ENCODE peak calls at places on chromosome 1, in ten cellular contexts. G is neuronal stem cell; W is left lung; A is tibial artery; H is H9; V is CD8-positive, alpha-beta T cell; Z is fibroblast of lung; O is aorta; R is mammary epithelial cell; J is breast epithelium. K is an unnamed sample.
A peak's percentile ranks its signal among the peaks of the same experiment; 100 is the strongest.

GRCh38 chr1:21553116-21553926 is 44.1 kb downstream of the ALPL start:
- DNase-seq in G (no peak), W (no peak), A (no peak), H (peak; percentile 41), V (no peak), Z (peak; percentile 74), O (no peak), R (peak; percentile 18), J (no peak), K (peak; percentile 80)

GRCh38 chr1:16120940-16121410 is 34.9 kb downstream of the EPHA2 start:
- DNase-seq in G (no peak), W (peak; percentile 2), A (no peak), H (no peak), V (no peak), Z (no peak), O (no peak), R (no peak), J (no peak), K (no peak)

GRCh38 chr1:8742022-8742924 is 75.2 kb downstream of the RERE start:
- DNase-seq in G (no peak), W (no peak), A (no peak), H (no peak), V (no peak), Z (no peak), O (no peak), R (no peak), J (no peak), K (no peak)

GRCh38 chr1:64938991-64939390 is 27.4 kb downstream of the JAK1 start:
- DNase-seq in G (no peak), W (no peak), A (no peak), H (no peak), V (no peak), Z (no peak), O (no peak), R (no peak), J (no peak), K (no peak)

GRCh38 chr1:169371400-169371799 is 3.4 kb downstream of the BLZF1 start:
- DNase-seq in G (no peak), W (no peak), A (no peak), H (no peak), V (no peak), Z (no peak), O (no peak), R (no peak), J (no peak), K (no peak)

GRCh38 chr1:74505133-74505532 is 7.3 kb downstream of the LRRC53 start:
- DNase-seq in G (peak; percentile 58), W (no peak), A (no peak), H (peak; percentile 53), V (no peak), Z (no peak), O (no peak), R (peak; percentile 7), J (no peak), K (no peak)

GRCh38 chr1:4634156-4634792 is 20.1 kb upstream of the AJAP1 start:
- DNase-seq in G (no peak), W (no peak), A (no peak), H (no peak), V (no peak), Z (no peak), O (no peak), R (no peak), J (no peak), K (no peak)

GRCh38 chr1:171805395-171806115 is 24.1 kb downstream of the METTL13 start:
- DNase-seq in G (no peak), W (no peak), A (no peak), H (no peak), V (no peak), Z (no peak), O (no peak), R (no peak), J (no peak), K (no peak)

GRCh38 chr1:186875874-186876273 is 47.1 kb downstream of the PLA2G4A start:
- DNase-seq in G (no peak), W (no peak), A (no peak), H (no peak), V (no peak), Z (no peak), O (no peak), R (peak; percentile 64), J (no peak), K (no peak)

GRCh38 chr1:217943361-217943760 is 312.2 kb downstream of the SPATA17 start:
- DNase-seq in G (no peak), W (no peak), A (no peak), H (no peak), V (no peak), Z (no peak), O (no peak), R (no peak), J (no peak), K (no peak)

GRCh38 chr1:193183019-193183643 is 3.3 kb downstream of the B3GALT2 start:
- DNase-seq in G (peak; percentile 37), W (no peak), A (no peak), H (no peak), V (no peak), Z (peak; percentile 76), O (no peak), R (peak; percentile 29), J (no peak), K (peak; percentile 69)

GRCh38 chr1:22753396-22754083 is 42.9 kb downstream of the EPHB2 start:
- DNase-seq in G (no peak), W (no peak), A (peak; percentile 75), H (no peak), V (no peak), Z (peak; percentile 67), O (no peak), R (no peak), J (no peak), K (no peak)

GRCh38 chr1:90763930-90764329 is 46.8 kb upstream of the BARHL2 start:
- DNase-seq in G (no peak), W (no peak), A (no peak), H (no peak), V (no peak), Z (no peak), O (no peak), R (no peak), J (no peak), K (no peak)

GRCh38 chr1:151619489-151620093 is 7.7 kb downstream of the SNX27 start:
- DNase-seq in G (no peak), W (no peak), A (no peak), H (no peak), V (no peak), Z (peak; percentile 75), O (no peak), R (peak; percentile 16), J (no peak), K (peak; percentile 56)

GRCh38 chr1:18898567-18898966 is 3.8 kb downstream of the ALDH4A1 start:
- DNase-seq in G (no peak), W (no peak), A (no peak), H (no peak), V (no peak), Z (no peak), O (no peak), R (no peak), J (no peak), K (no peak)

GRCh38 chr1:18899363-18900049 is 2.8 kb downstream of the ALDH4A1 start:
- DNase-seq in G (no peak), W (no peak), A (no peak), H (no peak), V (no peak), Z (no peak), O (no peak), R (no peak), J (no peak), K (no peak)

GRCh38 chr1:18890704-18891103 is 11.7 kb downstream of the ALDH4A1 start:
- DNase-seq in G (no peak), W (no peak), A (peak; percentile 85), H (no peak), V (no peak), Z (no peak), O (no peak), R (no peak), J (no peak), K (peak; percentile 47)

GRCh38 chr1:18893120-18893519 is 9.2 kb downstream of the ALDH4A1 start:
- DNase-seq in G (no peak), W (no peak), A (no peak), H (no peak), V (no peak), Z (no peak), O (no peak), R (no peak), J (no peak), K (no peak)

GRCh38 chr1:18895317-18895716 is 7.0 kb downstream of the ALDH4A1 start:
- DNase-seq in G (no peak), W (no peak), A (no peak), H (no peak), V (no peak), Z (no peak), O (no peak), R (no peak), J (no peak), K (no peak)
- H3K27ac ChIP-seq in G (no peak overlapping the region), W (no peak overlapping the region), A (no peak overlapping the region), H (no peak overlapping the region), V (no peak overlapping the region), Z (no peak overlapping the region), O (no peak overlapping the region), R (no peak overlapping the region), J (no peak overlapping the region), K (peak overlapping the region; percentile 86)

DNA sequence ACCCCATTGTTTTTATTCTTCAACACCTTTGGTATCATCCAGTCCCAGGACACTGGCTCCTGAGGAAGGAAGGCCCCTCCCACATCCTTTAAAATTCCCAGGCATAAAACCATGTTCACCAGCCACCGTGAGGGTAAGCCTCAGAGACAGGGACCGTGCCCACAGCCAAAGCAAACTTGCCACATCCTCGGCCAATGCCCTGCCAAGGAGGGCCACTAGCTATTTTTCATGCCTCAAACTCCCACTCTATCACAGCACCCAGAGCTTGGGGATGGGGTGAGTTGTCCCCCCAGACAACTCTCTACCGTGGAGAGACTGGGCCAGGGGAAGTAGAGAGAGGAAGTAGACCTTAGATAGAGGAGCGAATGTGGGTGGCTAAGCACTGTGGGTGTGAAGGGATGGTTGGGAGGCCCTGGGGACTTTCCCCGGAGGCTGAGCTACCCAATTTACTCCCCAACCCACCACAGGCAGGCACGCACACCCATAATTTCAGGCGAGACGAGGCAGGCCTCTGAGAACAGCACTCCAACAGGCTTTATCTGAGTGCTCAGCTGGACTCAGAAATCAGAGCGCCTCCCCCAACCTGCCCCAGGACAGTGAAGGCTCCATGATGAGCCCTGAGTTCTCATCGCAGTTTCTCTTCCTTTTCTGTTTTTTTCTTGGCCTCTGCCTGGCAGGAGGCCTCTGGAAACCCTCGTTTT is 15.9 kb upstream of the BTG2 start:
- DNase-seq in G (no peak), W (peak; percentile 84), A (no peak), H (no peak), V (peak; percentile 94), Z (no peak), O (peak; percentile 74), R (no peak), J (no peak), K (no peak)
- H3K4me1 ChIP-seq in G (peaks cover 40% of the 10 kb centered on the region), W (peaks cover 30% of the 10 kb centered on the region), A (peaks cover 41% of the 10 kb centered on the region), H (peaks cover 10% of the 10 kb centered on the region), V (peaks cover 59% of the 10 kb centered on the region), Z (peaks cover 2% of the 10 kb centered on the region), O (no peaks in the 10 kb centered on the region), R (peaks cover 30% of the 10 kb centered on the region), J (peaks cover 16% of the 10 kb centered on the region), K (peaks cover 40% of the 10 kb centered on the region)

GRCh38 chr1:157306896-157307295 is 168.7 kb upstream of the ETV3 start:
- DNase-seq in G (no peak), W (no peak), A (no peak), H (no peak), V (no peak), Z (no peak), O (no peak), R (no peak), J (no peak), K (no peak)
- H3K27me3 ChIP-seq in G (no peaks in the 10 kb centered on the region), W (no peaks in the 10 kb centered on the region), A (no peaks in the 10 kb centered on the region), H (no peaks in the 10 kb centered on the region), V (peaks cover 4% of the 10 kb centered on the region), Z (no peaks in the 10 kb centered on the region), O (peaks cover 3% of the 10 kb centered on the region), R (peaks cover 2% of the 10 kb centered on the region), J (no peaks in the 10 kb centered on the region), K (no peaks in the 10 kb centered on the region)

GRCh38 chr1:181095763-181096184 is 7.3 kb downstream of the IER5 start:
- DNase-seq in G (no peak), W (no peak), A (peak; percentile 12), H (no peak), V (no peak), Z (no peak), O (no peak), R (no peak), J (no peak), K (no peak)
- H3K27ac ChIP-seq in G (no peak overlapping the region), W (no peak overlapping the region), A (peak overlapping the region; percentile 58), H (no peak overlapping the region), V (no peak overlapping the region), Z (peak overlapping the region; percentile 86), O (no peak overlapping the region), R (no peak overlapping the region), J (peak overlapping the region; percentile 61), K (no peak overlapping the region)

K was measured in cardiac muscle cell.